ENCODE peak calls at places on chromosomes 3 and 15, in six cellular contexts. H, C, W, E, N and M are unnamed samples. For H3K4me1, the result is how much of the 10 kb centered on the place peaks cover.

GRCh38 chr3:153906366-153906765 is 214.8 kb upstream of the ARHGEF26 start:
- DNase-seq in H (no peak), C (no peak), W (no peak), E (peak), N (no peak), M (no peak)

GRCh38 chr3:115834068-115834467 is 210.8 kb downstream of the GAP43 start:
- DNase-seq in H (no peak), C (no peak), W (no peak), E (no peak), N (no peak), M (no peak)

GRCh38 chr3:148873928-148874326 is 8.8 kb downstream of the CPA3 start:
- DNase-seq in H (no peak), C (no peak), W (no peak), E (no peak), N (no peak), M (no peak)

GRCh38 chr3:45320986-45321385 is 67.4 kb upstream of the LARS2 start:
- DNase-seq in H (no peak), C (no peak), W (no peak), E (no peak), N (no peak), M (no peak)

GRCh38 chr15:101498731-101499480 is 9.4 kb upstream of the PCSK6 start:
- DNase-seq in H (no peak), C (peak), W (no peak), E (no peak), N (no peak), M (no peak)

GRCh38 chr15:64861960-64862359 is 20.2 kb downstream of the PLEKHO2 start:
- DNase-seq in H (no peak), C (no peak), W (no peak), E (no peak), N (no peak), M (no peak)

GRCh38 chr3:53671192-53672021 is 174.8 kb downstream of the CHDH start:
- DNase-seq in H (no peak), C (no peak), W (no peak), E (no peak), N (no peak), M (no peak)

GRCh38 chr3:56415672-56416071 is 52.6 kb downstream of the ERC2 start:
- DNase-seq in H (no peak), C (no peak), W (no peak), E (no peak), N (no peak), M (no peak)

GRCh38 chr15:54803139-54803808 is 393.5 kb downstream of the RSL24D1 start:
- DNase-seq in H (no peak), C (peak), W (no peak), E (no peak), N (no peak), M (no peak)

GRCh38 chr3:99974989-99975388 is 139.3 kb downstream of the FILIP1L start:
- DNase-seq in H (no peak), C (peak), W (no peak), E (no peak), N (no peak), M (no peak)

GRCh38 chr3:121508384-121508783 is 37.4 kb downstream of the POLQ start:
- DNase-seq in H (no peak), C (no peak), W (no peak), E (no peak), N (no peak), M (no peak)

GRCh38 chr15:60392601-60392985 is 5.2 kb downstream of the ANXA2 start:
- DNase-seq in H (no peak), C (peak), W (peak), E (no peak), N (no peak), M (no peak)

GRCh38 chr15:77018796-77019475 is 24.0 kb downstream of the PSTPIP1 start:
- DNase-seq in H (no peak), C (no peak), W (peak), E (no peak), N (no peak), M (no peak)

GRCh38 chr15:65558336-65558735 is 28.1 kb downstream of the HACD3 start:
- DNase-seq in H (no peak), C (no peak), W (no peak), E (no peak), N (no peak), M (no peak)

GRCh38 chr3:50126287-50127211 is 28.6 kb upstream of the SEMA3F start:
- DNase-seq in H (no peak), C (no peak), W (no peak), E (no peak), N (no peak), M (no peak)

GRCh38 chr3:144744473-144744872 is 772.9 kb downstream of the DIPK2A start:
- DNase-seq in H (no peak), C (no peak), W (no peak), E (no peak), N (no peak), M (no peak)

GRCh38 chr15:85622432-85622831 is 172.3 kb downstream of the KLHL25 start:
- DNase-seq in H (no peak), C (no peak), W (no peak), E (no peak), N (no peak), M (no peak)

GRCh38 chr15:92394327-92395175 is 870 bp downstream of the ST8SIA2 start:
- DNase-seq in H (no peak), C (no peak), W (no peak), E (no peak), N (no peak), M (no peak)

GRCh38 chr3:183116051-183116614 is 16.8 kb upstream of the MCCC1 start:
- DNase-seq in H (no peak), C (no peak), W (peak), E (peak), N (peak), M (peak)

GRCh38 chr15:76337739-76338554 is 1.4 kb downstream of the ISL2 start:
- DNase-seq in H (no peak), C (no peak), W (no peak), E (no peak), N (no peak), M (no peak)

DNA sequence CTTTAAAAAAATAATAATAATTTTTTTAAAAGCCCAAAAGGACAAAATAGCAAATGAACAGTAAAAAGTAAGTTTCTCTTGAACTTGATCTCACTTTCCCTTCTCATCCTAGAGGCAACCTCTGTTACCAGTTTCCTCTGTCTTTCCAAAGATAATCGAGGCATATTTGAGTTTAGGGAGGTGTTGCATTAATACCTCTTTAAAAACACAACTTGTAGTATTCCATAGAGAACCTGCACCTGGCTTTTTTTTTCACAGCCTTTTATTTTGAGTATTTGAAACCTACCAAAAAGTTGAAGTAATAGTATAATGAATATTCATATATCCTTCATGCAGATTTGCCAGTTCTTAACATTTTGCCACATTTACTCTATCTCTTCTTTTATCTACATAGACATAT is 9.1 kb downstream of the CSK start:
- DNase-seq in H (no peak), C (no peak), W (no peak), E (no peak), N (no peak), M (no peak)
- H3K27ac ChIP-seq in H (peak), C (no peak), W (no peak), E (no peak), N (peak), M (peak)

GRCh38 chr3:75395601-75396315 is 268.4 kb upstream of the FRG2C start:
- DNase-seq in H (no peak), C (no peak), W (no peak), E (no peak), N (no peak), M (no peak)
- H3K4me3 ChIP-seq in H (peak), C (no peak), W (no peak), E (no peak), N (peak), M (no peak)

GRCh38 chr15:73993211-73993994 is 1.1 kb upstream of the PML start:
- DNase-seq in H (peak), C (no peak), W (no peak), E (no peak), N (no peak), M (no peak)

GRCh38 chr15:73990250-73991005 is 1.7 kb downstream of the STOML1 start:
- DNase-seq in H (peak), C (no peak), W (no peak), E (no peak), N (no peak), M (no peak)

GRCh38 chr15:73991260-73991659 is 835 bp downstream of the STOML1 start:
- DNase-seq in H (peak), C (no peak), W (no peak), E (no peak), N (peak), M (no peak)

GRCh38 chr15:73992594-73992898 is 451 bp upstream of the STOML1 start:
- DNase-seq in H (no peak), C (no peak), W (no peak), E (no peak), N (no peak), M (no peak)

GRCh38 chr15:73991726-73992593 is at the start of gene STOML1:
- DNase-seq in H (peak), C (peak), W (peak), E (peak), N (peak), M (peak)
- H3K4me1 ChIP-seq in H (half or more), C (half or more), W (under half), E (under half), N (under half), M (under half)

GRCh38 chr3:194767430-194768207 is 81.9 kb downstream of the FAM43A start:
- DNase-seq in H (no peak), C (no peak), W (no peak), E (no peak), N (no peak), M (no peak)

GRCh38 chr3:194766845-194767244 is 81.2 kb downstream of the FAM43A start:
- DNase-seq in H (no peak), C (no peak), W (no peak), E (no peak), N (no peak), M (no peak)

GRCh38 chr3:194772241-194773000 is 86.7 kb downstream of the FAM43A start:
- DNase-seq in H (no peak), C (no peak), W (no peak), E (peak), N (no peak), M (no peak)

GRCh38 chr3:194769020-194769643 is 83.4 kb downstream of the FAM43A start:
- DNase-seq in H (peak), C (peak), W (peak), E (peak), N (peak), M (peak)

DNA sequence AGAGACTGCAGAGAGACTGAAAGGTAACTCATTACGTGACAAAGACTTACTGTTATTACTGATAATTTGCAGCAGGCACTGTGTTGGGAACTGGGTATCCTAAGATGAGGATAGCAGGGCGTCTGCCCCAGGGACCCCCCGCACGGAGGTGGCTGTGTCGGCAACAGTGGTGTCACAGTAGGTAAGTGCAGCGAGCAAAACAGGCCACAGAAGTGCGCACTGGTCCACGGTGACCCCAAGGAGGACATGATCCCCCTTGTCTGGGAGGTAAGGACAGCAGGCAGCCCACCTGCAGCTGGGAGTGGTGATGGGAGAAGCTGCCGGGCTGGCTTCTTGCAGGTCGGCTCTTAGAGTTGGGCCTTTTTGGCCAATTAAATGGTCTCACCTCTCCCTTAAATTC is 82.9 kb downstream of the FAM43A start:
- DNase-seq in H (no peak), C (no peak), W (no peak), E (no peak), N (no peak), M (no peak)
- H3K27ac ChIP-seq in H (peak), C (no peak), W (no peak), E (no peak), N (no peak), M (peak)

GRCh38 chr15:80073197-80073596 is 13.7 kb downstream of the ZFAND6 start:
- DNase-seq in H (no peak), C (no peak), W (no peak), E (no peak), N (no peak), M (no peak)
- H3K4me3 ChIP-seq in H (peak), C (peak), W (no peak), E (no peak), N (no peak), M (no peak)

GRCh38 chr3:18008706-18009363 is 266.4 kb upstream of the TBC1D5 start:
- DNase-seq in H (no peak), C (no peak), W (no peak), E (no peak), N (no peak), M (no peak)
- H3K4me1 ChIP-seq in H (under half), C (under half), W (under half), E (under half), N (under half), M (under half)

GRCh38 chr15:43793647-43794046 is 1.5 kb downstream of the SERF2 start:
- DNase-seq in H (no peak), C (no peak), W (no peak), E (no peak), N (no peak), M (no peak)
- H3K27ac ChIP-seq in H (peak), C (no peak), W (no peak), E (peak), N (peak), M (peak)

DNA sequence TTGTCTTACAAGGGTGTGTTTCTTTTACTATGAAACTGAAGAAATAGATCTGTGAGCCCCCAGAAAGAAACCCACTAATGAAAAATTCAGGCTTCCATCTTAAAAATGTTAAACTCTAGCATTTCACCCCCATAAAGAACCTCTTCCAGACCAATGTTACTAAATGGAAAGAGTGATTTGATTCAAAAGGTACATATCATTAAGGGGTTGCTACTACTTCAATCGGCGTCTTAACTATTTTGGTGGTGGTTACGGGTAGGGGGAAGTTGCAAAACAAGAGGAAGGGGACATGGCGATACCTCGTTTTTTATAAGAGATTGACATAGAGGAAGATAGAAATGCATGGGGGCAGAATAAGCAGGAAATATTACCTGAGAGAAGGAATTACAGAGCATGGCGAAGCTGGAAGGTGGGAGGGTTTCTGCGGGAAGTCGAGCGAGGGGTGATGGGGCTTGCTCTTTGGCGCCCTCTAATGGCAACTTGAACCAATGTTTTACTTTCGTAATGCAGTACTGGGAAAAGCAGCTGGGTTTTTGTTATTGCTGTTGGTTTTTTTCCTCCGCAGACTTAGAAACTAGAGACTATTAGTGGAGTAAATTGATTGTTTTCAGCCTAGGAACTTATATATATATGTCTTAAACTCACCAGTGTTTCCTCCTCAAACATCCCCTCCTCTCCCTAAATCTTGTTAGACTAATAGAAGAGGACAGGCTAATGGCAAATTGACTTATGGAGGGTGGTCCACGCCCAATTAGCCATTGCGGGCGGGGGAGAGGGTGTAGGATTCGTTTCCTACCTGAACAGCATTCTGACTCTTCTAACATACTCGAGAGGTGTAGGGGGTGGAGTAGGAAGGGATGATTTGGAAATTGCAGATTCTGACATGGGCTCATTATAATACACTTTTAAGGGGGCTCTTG is 11.3 kb upstream of the SOX2 start:
- DNase-seq in H (no peak), C (peak), W (peak), E (peak), N (peak), M (no peak)
- H3K4me3 ChIP-seq in H (no peak), C (peak), W (peak), E (no peak), N (no peak), M (peak)

GRCh38 chr15:67103869-67104268 is 38.5 kb downstream of the SMAD3 start:
- DNase-seq in H (no peak), C (no peak), W (no peak), E (no peak), N (no peak), M (peak)
- H3K4me1 ChIP-seq in H (half or more), C (half or more), W (half or more), E (under half), N (under half), M (half or more)